ENCODE peak calls at places on chromosome 20, in five cellular contexts. R, F, Y, X and O are unnamed samples.

GRCh38 chr20:48682529-48683385 is 145.0 kb downstream of the PREX1 start:
- DNase-seq in R (no peak), F (peak), Y (peak), X (peak), O (peak)

GRCh38 chr20:38617011-38617829 is 15.6 kb downstream of the ARHGAP40 start:
- DNase-seq in R (no peak), F (peak), Y (no peak), X (no peak), O (peak)

GRCh38 chr20:19588731-19589130 is 169.3 kb upstream of the RIN2 start:
- DNase-seq in R (no peak), F (no peak), Y (no peak), X (no peak), O (no peak)

GRCh38 chr20:46343358-46344357 is 35.4 kb upstream of the CDH22 start:
- DNase-seq in R (no peak), F (no peak), Y (no peak), X (no peak), O (no peak)

GRCh38 chr20:63230800-63231268 is 4.9 kb upstream of the BIRC7 start:
- DNase-seq in R (no peak), F (peak), Y (peak), X (peak), O (peak)

GRCh38 chr20:41989935-41990635 is 371.9 kb upstream of the CHD6 start:
- DNase-seq in R (no peak), F (no peak), Y (peak), X (peak), O (no peak)

GRCh38 chr20:40860487-40860902 is 168.1 kb upstream of the TOP1 start:
- DNase-seq in R (no peak), F (peak), Y (no peak), X (no peak), O (peak)

GRCh38 chr20:3164763-3165410 is 5.2 kb upstream of the FASTKD5 start:
- DNase-seq in R (no peak), F (no peak), Y (no peak), X (no peak), O (no peak)

GRCh38 chr20:59745716-59746115 is 141.4 kb downstream of the PHACTR3 start:
- DNase-seq in R (no peak), F (no peak), Y (no peak), X (no peak), O (no peak)

GRCh38 chr20:31719644-31720485 is 2.8 kb downstream of the BCL2L1 start:
- DNase-seq in R (no peak), F (no peak), Y (peak), X (no peak), O (peak)

GRCh38 chr20:57474816-57475215 is 50.1 kb downstream of the CTCFL start:
- DNase-seq in R (no peak), F (no peak), Y (no peak), X (no peak), O (no peak)

GRCh38 chr20:956330-956951 is 40.3 kb upstream of the ANGPT4 start:
- DNase-seq in R (peak), F (peak), Y (peak), X (peak), O (peak)

GRCh38 chr20:36405255-36405654 is 99.1 kb downstream of the DLGAP4 start:
- DNase-seq in R (no peak), F (no peak), Y (no peak), X (no peak), O (no peak)

GRCh38 chr20:16459019-16459700 is 114.1 kb downstream of the KIF16B start:
- DNase-seq in R (no peak), F (peak), Y (no peak), X (peak), O (peak)

GRCh38 chr20:10919549-10920140 is 245.8 kb upstream of the JAG1 start:
- DNase-seq in R (no peak), F (peak), Y (no peak), X (no peak), O (peak)

GRCh38 chr20:47120346-47120745 is 225.7 kb downstream of the EYA2 start:
- DNase-seq in R (no peak), F (no peak), Y (no peak), X (no peak), O (no peak)

GRCh38 chr20:10504893-10505292 is 69.8 kb downstream of the SLX4IP start:
- DNase-seq in R (no peak), F (no peak), Y (no peak), X (no peak), O (peak)

GRCh38 chr20:32968833-32969241 is 35.4 kb downstream of the SUN5 start:
- DNase-seq in R (no peak), F (no peak), Y (no peak), X (no peak), O (peak)

GRCh38 chr20:33945391-33946079 is 48.2 kb upstream of the RALY start:
- DNase-seq in R (peak), F (peak), Y (no peak), X (no peak), O (peak)

GRCh38 chr20:31680286-31681127 is 42.2 kb downstream of the BCL2L1 start:
- DNase-seq in R (no peak), F (no peak), Y (no peak), X (no peak), O (no peak)

GRCh38 chr20:54680872-54681297 is 205.5 kb downstream of the DOK5 start:
- DNase-seq in R (no peak), F (peak), Y (peak), X (peak), O (peak)

GRCh38 chr20:20737158-20737557 is 24.7 kb upstream of the RALGAPA2 start:
- DNase-seq in R (no peak), F (no peak), Y (no peak), X (no peak), O (no peak)

GRCh38 chr20:50854512-50855249 is 59.8 kb downstream of the BCAS4 start:
- DNase-seq in R (no peak), F (no peak), Y (no peak), X (no peak), O (no peak)

GRCh38 chr20:835220-836045 is 1.9 kb downstream of the FAM110A start:
- DNase-seq in R (no peak), F (no peak), Y (no peak), X (no peak), O (no peak)

GRCh38 chr20:17036546-17036945 is 190.3 kb upstream of the PCSK2 start:
- DNase-seq in R (no peak), F (no peak), Y (no peak), X (no peak), O (no peak)

GRCh38 chr20:32356935-32357868 is 929 bp upstream of the ASXL1 start:
- DNase-seq in R (no peak), F (no peak), Y (no peak), X (peak), O (peak)

GRCh38 chr20:47574616-47575401 is 73.1 kb downstream of the NCOA3 start:
- DNase-seq in R (no peak), F (no peak), Y (no peak), X (peak), O (peak)

GRCh38 chr20:15449061-15449460 is 1111.6 kb upstream of the FLRT3 start:
- DNase-seq in R (no peak), F (no peak), Y (no peak), X (no peak), O (no peak)

GRCh38 chr20:5090191-5090590 is 29.6 kb downstream of the PCNA start:
- DNase-seq in R (no peak), F (no peak), Y (no peak), X (peak), O (no peak)

GRCh38 chr20:59620860-59621485 is 16.6 kb downstream of the PHACTR3 start:
- DNase-seq in R (no peak), F (no peak), Y (no peak), X (no peak), O (no peak)

GRCh38 chr20:43190332-43190953 is 737 bp upstream of the PTPRT start:
- DNase-seq in R (no peak), F (no peak), Y (peak), X (no peak), O (no peak)

GRCh38 chr20:50551288-50551687 is 41.1 kb downstream of the PTPN1 start:
- DNase-seq in R (no peak), F (peak), Y (no peak), X (no peak), O (no peak)

GRCh38 chr20:53642196-53643030 is 48.8 kb upstream of the ZNF217 start:
- DNase-seq in R (no peak), F (peak), Y (peak), X (no peak), O (no peak)

GRCh38 chr20:10576411-10576810 is 97.4 kb downstream of the JAG1 start:
- DNase-seq in R (no peak), F (no peak), Y (no peak), X (peak), O (peak)

GRCh38 chr20:4720121-4720976 is 1.4 kb upstream of the PRND start:
- DNase-seq in R (no peak), F (peak), Y (peak), X (peak), O (peak)

GRCh38 chr20:58479666-58480454 is 35.3 kb downstream of the APCDD1L start:
- DNase-seq in R (no peak), F (no peak), Y (no peak), X (no peak), O (no peak)

GRCh38 chr20:6704132-6704861 is 63.2 kb upstream of the BMP2 start:
- DNase-seq in R (no peak), F (no peak), Y (no peak), X (peak), O (peak)
- H2AFZ ChIP-seq in R (no peak), F (no peak), Y (no peak), X (peak), O (peak)

DNA sequence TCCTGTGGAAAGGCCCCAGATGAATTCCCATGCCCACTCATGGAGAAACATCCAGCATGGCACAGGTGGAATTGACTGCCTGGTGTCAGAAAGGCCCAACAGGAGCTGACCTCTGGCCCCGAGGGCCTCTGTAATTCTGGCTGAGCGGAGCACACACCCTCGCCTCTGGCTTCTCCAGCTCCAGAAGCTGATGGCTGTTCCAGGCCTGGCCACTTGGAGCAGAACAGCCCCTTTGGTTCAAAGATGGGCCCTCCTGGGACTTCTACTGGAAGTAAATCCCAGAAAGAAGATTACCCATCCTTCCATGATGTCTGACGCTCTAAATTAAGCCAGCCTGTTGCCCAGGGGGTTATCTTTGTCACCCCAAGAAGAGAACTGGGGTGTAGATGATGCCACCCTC is 275.1 kb upstream of the CDH4 start:
- DNase-seq in R (no peak), F (no peak), Y (peak), X (no peak), O (no peak)
- TF ChIP-seq CTCF in R (no peak), F (no peak), Y (peak), X (no peak), O (no peak)

DNA sequence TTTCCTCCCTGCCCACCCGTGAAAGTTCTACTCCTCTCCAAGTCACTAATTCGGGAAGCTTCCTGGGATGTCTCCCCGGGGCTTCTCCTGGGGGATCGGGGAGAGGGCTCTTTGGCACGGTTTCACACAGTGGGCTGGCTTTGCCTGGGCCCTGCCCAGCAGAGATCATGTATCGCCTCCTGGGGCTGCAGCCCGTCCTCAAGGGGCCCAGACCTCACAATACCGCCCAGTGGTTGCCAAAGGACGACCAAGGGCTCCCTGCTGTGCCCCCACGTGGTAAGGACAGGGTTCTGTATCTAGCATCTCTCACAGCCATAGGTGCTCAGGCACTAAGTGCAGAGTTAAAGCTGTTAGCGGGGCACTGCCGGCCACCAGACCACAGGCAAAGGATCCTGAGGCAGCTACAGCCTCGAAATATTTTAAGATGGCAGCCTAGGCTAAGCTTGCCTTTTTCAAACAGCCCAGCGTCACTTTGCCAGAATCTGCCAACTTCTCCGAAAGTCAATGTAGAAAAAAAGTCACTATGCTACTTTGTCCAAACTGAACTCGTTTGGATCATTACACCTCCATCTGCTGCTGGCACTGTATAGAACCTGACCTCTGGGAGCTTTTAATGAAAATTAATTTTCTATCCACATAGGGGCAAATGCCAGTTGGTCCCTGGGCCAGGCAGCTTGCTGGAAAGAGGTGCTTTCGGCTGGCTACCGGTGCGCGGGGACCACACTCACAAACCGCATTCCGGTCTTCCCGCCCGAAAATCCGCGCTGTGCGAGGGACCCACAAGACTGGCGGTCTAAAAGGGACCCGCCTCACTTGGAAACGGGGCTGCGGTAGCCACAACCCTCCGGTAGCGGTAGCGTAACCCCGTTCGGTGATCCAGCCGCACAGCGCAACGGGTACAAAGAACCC is 1.3 kb upstream of the NNAT start:
- DNase-seq in R (no peak), F (no peak), Y (peak), X (peak), O (no peak)
- H3K9ac ChIP-seq in R (no peak), F (no peak), Y (no peak), X (no peak), O (no peak)

DNA sequence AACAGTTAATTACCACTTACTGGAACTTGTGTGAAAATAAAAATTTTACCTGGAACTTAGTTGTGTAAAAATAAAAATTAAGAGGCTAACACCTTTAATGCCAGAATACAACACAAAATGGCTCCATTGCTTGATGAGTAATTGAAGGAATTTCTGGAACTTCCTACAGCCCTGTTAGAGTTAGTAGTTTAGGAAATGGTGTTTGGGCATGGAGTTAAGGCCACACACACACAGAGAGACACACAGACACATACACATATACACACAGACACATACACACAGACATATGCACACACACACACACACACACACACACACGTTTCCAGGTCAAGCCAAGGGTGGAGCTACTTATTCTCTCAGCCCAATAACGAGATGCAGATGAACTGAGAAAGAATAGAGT is 20.6 kb upstream of the CST3 start:
- DNase-seq in R (no peak), F (no peak), Y (no peak), X (peak), O (no peak)
- H2AFZ ChIP-seq in R (no peak), F (no peak), Y (no peak), X (peak), O (no peak)